ENCODE peak calls at places on chromosome 18, in eight cellular contexts. N, K, X, H, Z, Q, V and D are unnamed samples.

GRCh38 chr18:715626-716025 is 3.2 kb upstream of the ENOSF1 start:
- DNase-seq in N (no peak), K (peak), X (no peak), H (no peak), Z (no peak), Q (peak), V (no peak), D (peak)

GRCh38 chr18:69531973-69532372 is 131.3 kb downstream of the DOK6 start:
- DNase-seq in N (no peak), K (no peak), X (no peak), H (no peak), Z (no peak), Q (no peak), V (no peak), D (no peak)

GRCh38 chr18:48949606-48950535 is 894 bp downstream of the SMAD7 start:
- DNase-seq in N (no peak), K (peak), X (peak), H (no peak), Z (peak), Q (no peak), V (no peak), D (no peak)

GRCh38 chr18:8849696-8850095 is 144.3 kb downstream of the MTCL1 start:
- DNase-seq in N (no peak), K (no peak), X (no peak), H (no peak), Z (no peak), Q (no peak), V (no peak), D (no peak)

GRCh38 chr18:5787936-5788335 is 107.4 kb downstream of the TMEM200C start:
- DNase-seq in N (no peak), K (no peak), X (no peak), H (no peak), Z (no peak), Q (no peak), V (no peak), D (no peak)

GRCh38 chr18:46761054-46761769 is 4.4 kb upstream of the ST8SIA5 start:
- DNase-seq in N (no peak), K (no peak), X (no peak), H (no peak), Z (no peak), Q (no peak), V (no peak), D (no peak)

GRCh38 chr18:58230438-58231179 is 186.6 kb downstream of the NEDD4L start:
- DNase-seq in N (no peak), K (no peak), X (no peak), H (no peak), Z (peak), Q (peak), V (no peak), D (no peak)

GRCh38 chr18:44786697-44787096 is 106.0 kb downstream of the SETBP1 start:
- DNase-seq in N (no peak), K (no peak), X (no peak), H (no peak), Z (no peak), Q (no peak), V (no peak), D (no peak)

GRCh38 chr18:67628674-67629073 is 112.2 kb upstream of the DSEL start:
- DNase-seq in N (no peak), K (no peak), X (no peak), H (no peak), Z (no peak), Q (no peak), V (no peak), D (no peak)

GRCh38 chr18:54240629-54241107 is 16.2 kb upstream of the MBD2 start:
- DNase-seq in N (no peak), K (peak), X (peak), H (peak), Z (no peak), Q (no peak), V (peak), D (no peak)

GRCh38 chr18:39737869-39738268 is 2172.3 kb upstream of the CELF4 start:
- DNase-seq in N (no peak), K (no peak), X (no peak), H (no peak), Z (no peak), Q (no peak), V (no peak), D (no peak)

GRCh38 chr18:39960545-39960944 is 1994.5 kb upstream of the PIK3C3 start:
- DNase-seq in N (no peak), K (no peak), X (no peak), H (no peak), Z (no peak), Q (peak), V (no peak), D (peak)

GRCh38 chr18:48292787-48293409 is 116.3 kb downstream of the ZBTB7C start:
- DNase-seq in N (no peak), K (no peak), X (no peak), H (no peak), Z (no peak), Q (no peak), V (no peak), D (no peak)

GRCh38 chr18:46250084-46250811 is 146.1 kb downstream of the HAUS1 start:
- DNase-seq in N (no peak), K (peak), X (no peak), H (no peak), Z (peak), Q (peak), V (peak), D (peak)

GRCh38 chr18:22280453-22280750 is 111.0 kb downstream of the GATA6 start:
- DNase-seq in N (no peak), K (no peak), X (no peak), H (no peak), Z (no peak), Q (no peak), V (no peak), D (no peak)

GRCh38 chr18:1585881-1586488 is 681.3 kb downstream of the ADCYAP1 start:
- DNase-seq in N (peak), K (peak), X (no peak), H (no peak), Z (peak), Q (peak), V (peak), D (peak)

GRCh38 chr18:49802623-49803022 is 10.7 kb downstream of the ACAA2 start:
- DNase-seq in N (no peak), K (no peak), X (no peak), H (no peak), Z (peak), Q (no peak), V (no peak), D (no peak)

GRCh38 chr18:24987933-24988840 is 363.8 kb downstream of the ZNF521 start:
- DNase-seq in N (no peak), K (no peak), X (peak), H (peak), Z (no peak), Q (no peak), V (no peak), D (no peak)

GRCh38 chr18:58596265-58596681 is 32.6 kb downstream of the ALPK2 start:
- DNase-seq in N (no peak), K (no peak), X (no peak), H (no peak), Z (no peak), Q (no peak), V (no peak), D (no peak)

GRCh38 chr18:55301196-55301540 is 286.8 kb downstream of the TCF4 start:
- DNase-seq in N (no peak), K (no peak), X (no peak), H (no peak), Z (no peak), Q (no peak), V (no peak), D (no peak)

GRCh38 chr18:59021500-59021899 is 118.2 kb upstream of the SEC11C start:
- DNase-seq in N (no peak), K (no peak), X (peak), H (no peak), Z (no peak), Q (no peak), V (no peak), D (no peak)

GRCh38 chr18:36402765-36403396 is 105.4 kb downstream of the FHOD3 start:
- DNase-seq in N (no peak), K (peak), X (peak), H (peak), Z (no peak), Q (no peak), V (no peak), D (no peak)

GRCh38 chr18:36401462-36401861 is 103.9 kb downstream of the FHOD3 start:
- DNase-seq in N (no peak), K (no peak), X (no peak), H (no peak), Z (no peak), Q (no peak), V (no peak), D (no peak)

GRCh38 chr18:36406805-36407204 is 109.3 kb downstream of the FHOD3 start:
- DNase-seq in N (no peak), K (no peak), X (no peak), H (no peak), Z (no peak), Q (no peak), V (no peak), D (no peak)

GRCh38 chr18:36405611-36406010 is 108.1 kb downstream of the FHOD3 start:
- DNase-seq in N (no peak), K (no peak), X (no peak), H (no peak), Z (no peak), Q (no peak), V (no peak), D (no peak)

GRCh38 chr18:36403896-36404824 is 106.6 kb downstream of the FHOD3 start:
- DNase-seq in N (no peak), K (no peak), X (no peak), H (no peak), Z (no peak), Q (no peak), V (no peak), D (no peak)
- H3K27ac ChIP-seq in N (no peak), K (peak), X (no peak), H (no peak), Z (no peak), Q (no peak), V (no peak), D (no peak)

GRCh38 chr18:79396431-79397287 is 929 bp downstream of the NFATC1 start:
- DNase-seq in N (no peak), K (peak), X (peak), H (peak), Z (peak), Q (no peak), V (peak), D (peak)
- TF ChIP-seq CTCF in N (peak), K (no peak), X (peak), H (no peak), Z (peak), Q (peak), V (no peak), D (peak)

DNA sequence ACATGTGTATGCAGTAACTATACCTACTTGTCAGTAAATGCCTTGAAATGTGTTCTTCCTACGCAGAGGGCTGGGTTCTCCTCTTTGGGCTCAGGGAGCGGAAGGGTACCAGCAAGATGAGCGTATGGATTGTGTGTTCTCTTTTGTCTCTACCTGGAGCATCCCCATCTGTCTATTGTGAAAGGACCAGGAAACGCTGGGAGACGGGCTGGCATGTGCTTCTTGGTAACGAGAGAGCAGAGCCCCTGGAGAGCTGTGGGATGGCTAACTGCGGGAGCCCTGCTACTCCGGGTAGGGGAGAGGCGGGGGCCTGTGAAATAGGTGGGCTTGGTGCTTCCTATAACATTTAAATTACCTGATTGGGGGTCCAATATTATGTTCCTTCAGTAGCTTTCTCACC is 80.9 kb downstream of the BCL2 start:
- DNase-seq in N (no peak), K (no peak), X (no peak), H (no peak), Z (no peak), Q (no peak), V (no peak), D (no peak)
- H3K27ac ChIP-seq in N (peak), K (peak), X (peak), H (peak), Z (peak), Q (peak), V (no peak), D (peak)

GRCh38 chr18:35386600-35387366 is 9.6 kb upstream of the ZNF396 start:
- DNase-seq in N (peak), K (peak), X (peak), H (peak), Z (peak), Q (peak), V (peak), D (no peak)
- TF ChIP-seq CTCF in N (peak), K (peak), X (peak), H (peak), Z (peak), Q (peak), V (peak), D (peak)

DNA sequence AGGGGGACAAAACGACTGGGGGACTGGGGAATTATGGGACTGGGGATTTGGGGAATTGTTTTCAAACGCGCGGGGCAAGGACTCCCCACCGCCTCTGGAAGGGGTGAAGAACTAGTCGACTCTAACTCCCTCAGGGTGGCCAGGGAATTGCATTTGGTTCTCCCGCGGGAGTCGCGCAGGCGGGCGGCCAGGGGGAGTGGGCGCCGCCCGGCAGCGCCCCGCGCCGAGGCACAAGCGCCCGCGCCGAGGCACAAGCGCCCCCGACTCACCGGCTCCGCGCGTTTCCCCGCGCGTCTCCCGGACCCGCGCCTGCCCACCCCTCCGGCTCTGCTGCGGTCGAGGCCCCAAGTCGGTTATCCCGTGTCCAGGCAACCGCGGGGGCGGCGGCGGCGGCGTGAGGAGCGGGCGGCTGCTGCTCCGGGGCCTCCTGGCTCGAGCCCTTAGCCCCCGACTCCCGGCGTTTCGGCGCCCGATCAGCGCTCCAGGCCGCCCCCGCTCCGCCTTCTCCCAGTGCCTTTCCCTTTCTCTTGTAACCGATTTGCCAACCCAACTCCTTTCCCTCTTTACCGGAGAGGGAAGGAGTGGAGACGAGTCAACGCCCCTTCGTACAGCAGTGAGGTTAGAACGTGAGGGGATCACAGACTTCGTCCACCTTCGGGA is at the start of gene CCDC178:
- DNase-seq in N (peak), K (peak), X (peak), H (no peak), Z (peak), Q (peak), V (no peak), D (no peak)
- H3K27ac ChIP-seq in N (no peak), K (no peak), X (no peak), H (no peak), Z (peak), Q (no peak), V (no peak), D (no peak)

GRCh38 chr18:76169733-76170132 is 325.3 kb downstream of the ZNF516 start:
- DNase-seq in N (no peak), K (no peak), X (no peak), H (no peak), Z (no peak), Q (no peak), V (no peak), D (no peak)
- TF ChIP-seq CTCF in N (no peak), K (no peak), X (no peak), H (no peak), Z (no peak), Q (no peak), V (no peak), D (no peak)

DNA sequence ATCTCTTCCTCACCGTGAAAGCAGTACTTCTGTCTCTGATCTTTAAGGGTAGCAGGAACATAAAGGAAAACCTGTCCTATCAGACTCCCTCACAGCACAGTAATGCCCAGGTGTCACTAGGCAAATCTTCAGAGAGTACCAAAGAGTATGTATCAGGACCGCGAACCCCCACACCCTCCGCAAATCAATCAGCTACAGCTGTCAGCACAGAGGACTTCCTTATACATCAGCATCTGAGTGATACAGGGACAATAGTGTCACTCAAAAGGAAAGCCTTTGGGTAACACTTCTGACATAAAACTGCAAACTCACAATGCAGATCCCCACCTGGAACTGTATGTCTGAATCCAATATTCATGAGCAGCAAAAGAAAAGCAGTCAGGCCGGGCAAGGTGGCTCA is 2.6 kb downstream of the AFG3L2 start:
- DNase-seq in N (no peak), K (no peak), X (no peak), H (no peak), Z (no peak), Q (no peak), V (no peak), D (no peak)
- H3K27ac ChIP-seq in N (no peak), K (no peak), X (peak), H (no peak), Z (no peak), Q (no peak), V (no peak), D (no peak)